ENCODE peak calls at places on chromosomes 13 and 19, in five cellular contexts. K is K562, P is HCT116, A is H1, E is HepG2. G is an unnamed sample.

GRCh38 chr13:114222461-114222968 is 12.2 kb upstream of the CDC16 start:
- DNase-seq in E (peak; percentile 12), P (no peak), K (peak; percentile 69), A (no peak), G (no peak)

GRCh38 chr19:18896421-18896841 is 473 bp upstream of the CERS1 start:
- DNase-seq in K (no peak), P (no peak), E (no peak), A (no peak), G (no peak)

GRCh38 chr13:98798849-98799645 is 46.6 kb upstream of the SLC15A1 start:
- DNase-seq in P (no peak), K (no peak), E (peak; percentile 8), A (no peak), G (no peak)

GRCh38 chr13:23996456-23996855 is 99.2 kb upstream of the C1QTNF9B start:
- DNase-seq in K (no peak), E (no peak), A (no peak), P (no peak), G (no peak)

GRCh38 chr13:79724348-79725103 is 243.6 kb downstream of the NDFIP2 start:
- DNase-seq in A (no peak), K (no peak), P (no peak), E (peak; percentile 89), G (no peak)

GRCh38 chr19:56108447-56109195 is 12.5 kb downstream of the ZNF787 start:
- DNase-seq in P (no peak), E (no peak), K (no peak), A (no peak), G (no peak)

GRCh38 chr13:48181482-48182145 is 51.4 kb upstream of the ITM2B start:
- DNase-seq in A (no peak), K (no peak), E (no peak), P (no peak), G (no peak)

GRCh38 chr13:112161441-112162301 is 94.7 kb downstream of the SOX1 start:
- DNase-seq in K (no peak), E (peak; percentile 10), A (peak; percentile 63), P (no peak), G (no peak)

GRCh38 chr19:30873691-30874090 is 475.5 kb downstream of the TSHZ3 start:
- DNase-seq in E (no peak), K (no peak), A (no peak), P (no peak), G (no peak)

GRCh38 chr13:33640832-33641231 is 177.1 kb upstream of the RFC3 start:
- DNase-seq in P (no peak), K (no peak), A (no peak), E (peak; percentile 90), G (no peak)

GRCh38 chr19:4456566-4456842 is 1.1 kb downstream of the UBXN6 start:
- DNase-seq in P (no peak), A (no peak), K (peak; percentile 50), E (no peak), G (no peak)

GRCh38 chr13:49935171-49936084 is 712 bp downstream of the SPRYD7 start:
- DNase-seq in P (peak; percentile 66), K (peak; percentile 30), E (peak; percentile 17), A (peak; percentile 3), G (no peak)

GRCh38 chr13:112819816-112820215 is 130.0 kb downstream of the ATP11A start:
- DNase-seq in E (no peak), P (no peak), A (no peak), K (no peak), G (no peak)

GRCh38 chr13:77389617-77389984 is 62.7 kb upstream of the MYCBP2 start:
- DNase-seq in E (no peak), P (no peak), A (no peak), K (no peak), G (peak; percentile 23)

GRCh38 chr19:42512130-42512636 is 16.1 kb downstream of the CEACAM1 start:
- DNase-seq in A (no peak), P (no peak), E (no peak), K (no peak), G (no peak)

GRCh38 chr13:39506559-39507390 is 96.2 kb downstream of the LHFPL6 start:
- DNase-seq in A (no peak), P (no peak), E (no peak), K (no peak), G (no peak)

GRCh38 chr13:37918116-37919100 is 48.8 kb upstream of the TRPC4 start:
- DNase-seq in A (no peak), E (no peak), K (no peak), P (no peak), G (no peak)

GRCh38 chr13:52103386-52103785 is 25.5 kb downstream of the NEK5 start:
- DNase-seq in E (no peak), P (no peak), A (no peak), K (no peak), G (no peak)

GRCh38 chr19:3464797-3465235 is 15.5 kb downstream of the SMIM24 start:
- DNase-seq in K (peak; percentile 34), P (no peak), A (no peak), E (no peak), G (no peak)

GRCh38 chr13:97226788-97227627 is 4.9 kb downstream of the MBNL2 start:
- DNase-seq in P (no peak), E (no peak), K (no peak), A (no peak), G (no peak)

GRCh38 chr19:2524840-2525723 is 49.2 kb downstream of the GADD45B start:
- DNase-seq in E (peak; percentile 68), K (no peak), P (peak; percentile 87), A (no peak), G (no peak)

GRCh38 chr19:11014403-11014911 is 53.6 kb downstream of the SMARCA4 start:
- DNase-seq in K (no peak), A (no peak), E (no peak), P (no peak), G (no peak)

GRCh38 chr13:19888799-19889198 is 25.4 kb upstream of the ZMYM5 start:
- DNase-seq in K (no peak), A (no peak), E (no peak), P (no peak), G (no peak)

GRCh38 chr13:50712882-50713281 is 130.6 kb downstream of the DLEU7 start:
- DNase-seq in K (no peak), P (no peak), A (no peak), E (no peak), G (no peak)

GRCh38 chr19:41533691-41534090 is 42.3 kb upstream of the CEACAM21 start:
- DNase-seq in K (no peak), E (no peak), A (no peak), P (no peak), G (no peak)

GRCh38 chr13:43348397-43348796 is 325.0 kb downstream of the DNAJC15 start:
- DNase-seq in K (no peak), P (no peak), E (no peak), A (no peak), G (no peak)

GRCh38 chr13:37138917-37139316 is 33.5 kb upstream of the CSNK1A1L start:
- DNase-seq in P (no peak), E (no peak), A (no peak), K (no peak), G (no peak)

GRCh38 chr19:14375055-14375581 is 6.1 kb upstream of the ADGRE5 start:
- DNase-seq in E (no peak), K (no peak), P (no peak), A (no peak), G (no peak)

GRCh38 chr19:1252221-1252817 is 3.9 kb downstream of the MIDN start:
- DNase-seq in K (no peak), E (no peak), A (no peak), P (no peak), G (no peak)

GRCh38 chr19:49637865-49638350 is 2.0 kb downstream of the RRAS start:
- DNase-seq in E (no peak), A (peak; percentile 31), P (no peak), K (peak; percentile 75), G (no peak)

GRCh38 chr13:46496086-46496485 is 56.9 kb upstream of the LRCH1 start:
- DNase-seq in K (no peak), A (no peak), E (no peak), P (no peak), G (no peak)

GRCh38 chr19:926595-927043 is 784 bp downstream of the ARID3A start:
- DNase-seq in E (no peak), K (no peak), A (no peak), P (no peak), G (no peak)

GRCh38 chr19:18002347-18002850 is 5.6 kb upstream of the ARRDC2 start:
- DNase-seq in A (no peak), K (no peak), E (no peak), P (no peak), G (no peak)

GRCh38 chr19:45079063-45079910 is at the start of gene GEMIN7:
- DNase-seq in P (peak; percentile 44), A (no peak), K (peak; percentile 88), E (peak; percentile 60), G (peak; percentile 64)

GRCh38 chr13:95477187-95477586 is 75.3 kb upstream of the CLDN10 start:
- DNase-seq in A (no peak), P (no peak), E (no peak), K (peak; percentile 12), G (no peak)

GRCh38 chr13:112346173-112346898 is 29.8 kb upstream of the SPACA7 start:
- DNase-seq in K (no peak), P (peak; percentile 18), E (no peak), A (no peak), G (no peak)

GRCh38 chr19:17385878-17386611 is 8.0 kb downstream of the CCDC194 start:
- DNase-seq in A (no peak), P (no peak), K (peak; percentile 75), E (peak; percentile 41), G (no peak)

DNA sequence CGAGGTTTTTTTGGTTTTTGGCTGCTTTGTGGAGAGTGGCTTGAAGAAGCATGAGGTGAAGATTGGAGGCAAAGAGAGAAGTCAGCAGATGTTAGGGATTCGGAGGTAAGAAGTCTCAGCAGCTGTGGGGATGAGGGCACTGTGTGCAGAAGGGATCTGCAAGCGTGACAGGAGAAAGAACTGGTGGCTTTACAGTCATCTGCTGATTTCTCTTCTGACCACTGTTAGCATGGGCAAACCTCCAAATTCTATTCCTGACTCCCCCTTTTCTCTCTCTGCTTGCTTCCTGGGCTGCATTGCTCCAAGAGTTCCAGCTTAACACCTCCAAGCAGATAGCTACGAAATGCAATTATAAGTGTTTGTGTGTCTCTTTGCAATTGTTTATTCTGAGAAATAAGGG is 159.6 kb downstream of the GGACT start:
- DNase-seq in A (no peak), K (no peak), P (no peak), E (no peak), G (no peak)
- TF ChIP-seq ATF3 in A (no peak), K (no peak), P (no peak), E (no peak), G (no peak)

GRCh38 chr19:33302175-33302973 is at the start of gene CEBPA:
- DNase-seq in K (peak; percentile 89), A (peak; percentile 58), E (peak; percentile 78), P (peak; percentile 70), G (no peak)
- H3K4me2 ChIP-seq in K (peak within 1 kb of the TSS; percentile 52), A (peak within 1 kb of the TSS; percentile 79), E (peak within 1 kb of the TSS; percentile 94), P (peak within 1 kb of the TSS; percentile 96), G (peak within 1 kb of the TSS; percentile 83)

GRCh38 chr19:7898967-7899366 is 4.7 kb upstream of the MAP2K7 start:
- DNase-seq in P (no peak), A (no peak), K (no peak), E (no peak), G (no peak)
- TF ChIP-seq ATF3 in P (no peak), A (no peak), K (no peak), E (no peak), G (no peak)

GRCh38 chr13:44453881-44454280 is 80.3 kb downstream of the SERP2 start:
- DNase-seq in P (no peak), A (no peak), E (no peak), K (no peak), G (no peak)
- H3K4me2 ChIP-seq in P (no peak overlapping the region), A (no peak overlapping the region), E (no peak overlapping the region), K (no peak overlapping the region), G (no peak overlapping the region)

G was measured in GM12878.